ENCODE peak calls at places on chromosomes 2 and 18, in four cellular contexts. H, O, Q and J are unnamed samples.

GRCh38 chr2:27735263-27735904 is 36.1 kb upstream of the MRPL33 start:
- DNase-seq in Q (peak), H (peak), O (peak), J (no peak)

GRCh38 chr2:176176233-176176632 is 12.2 kb upstream of the HOXD1 start:
- DNase-seq in H (no peak), O (no peak), Q (no peak), J (no peak)

GRCh38 chr2:160429248-160430000 is 64.2 kb downstream of the RBMS1 start:
- DNase-seq in H (no peak), O (no peak), Q (peak), J (peak)

GRCh38 chr2:232931636-232932035 is 61.6 kb downstream of the SNORC start:
- DNase-seq in Q (no peak), O (no peak), H (no peak), J (no peak)

GRCh38 chr18:37199741-37200140 is 365.9 kb downstream of the CELF4 start:
- DNase-seq in H (no peak), O (no peak), Q (no peak), J (no peak)

GRCh38 chr2:6822394-6822793 is 43.3 kb downstream of the CMPK2 start:
- DNase-seq in H (no peak), Q (no peak), O (no peak), J (no peak)

GRCh38 chr2:3626118-3626816 is 31.4 kb downstream of the COLEC11 start:
- DNase-seq in H (no peak), O (no peak), Q (no peak), J (no peak)

GRCh38 chr18:56043691-56044090 is 455.7 kb upstream of the TCF4 start:
- DNase-seq in Q (no peak), H (no peak), O (no peak), J (no peak)

GRCh38 chr2:225030089-225030653 is 12.1 kb downstream of the DOCK10 start:
- DNase-seq in Q (no peak), H (no peak), O (no peak), J (no peak)

GRCh38 chr2:56376699-56377665 is 193.2 kb downstream of the CCDC85A start:
- DNase-seq in Q (no peak), O (no peak), H (no peak), J (no peak)

GRCh38 chr18:44579028-44579692 is 101.5 kb upstream of the SETBP1 start:
- DNase-seq in Q (no peak), O (no peak), H (no peak), J (no peak)

GRCh38 chr2:119760876-119761275 is 1.2 kb downstream of the PTPN4 start:
- DNase-seq in O (no peak), Q (no peak), H (no peak), J (peak)

GRCh38 chr2:45595724-45596435 is 15.2 kb downstream of the SRBD1 start:
- DNase-seq in Q (no peak), O (no peak), H (no peak), J (no peak)

GRCh38 chr18:10420561-10421352 is 33.7 kb upstream of the APCDD1 start:
- DNase-seq in H (no peak), Q (no peak), O (no peak), J (no peak)

GRCh38 chr2:150486539-150487484 is 655 bp downstream of the RND3 start:
- DNase-seq in Q (peak), H (no peak), O (no peak), J (peak)

GRCh38 chr18:53984021-53984420 is 240.4 kb downstream of the MBD2 start:
- DNase-seq in H (no peak), Q (no peak), O (no peak), J (no peak)

GRCh38 chr2:165054667-165055066 is 99.3 kb upstream of the SLC38A11 start:
- DNase-seq in H (no peak), O (no peak), Q (no peak), J (no peak)

GRCh38 chr18:22099925-22100324 is 69.5 kb upstream of the GATA6 start:
- DNase-seq in Q (no peak), H (no peak), O (no peak), J (no peak)

GRCh38 chr2:109529532-109530449 is 84.0 kb downstream of the SEPTIN10 start:
- DNase-seq in Q (no peak), H (no peak), O (no peak), J (no peak)

GRCh38 chr2:6909431-6910385 is 7.5 kb upstream of the RNF144A start:
- DNase-seq in Q (no peak), O (no peak), H (no peak), J (no peak)